ENCODE peak calls at places on chromosomes 16 and 17, in five cellular contexts. One of them, this sample, is unnamed.

GRCh38 chr16:1010815-1011214 is 29.2 kb downstream of the SOX8 start:
- DNase-seq in natural killer cell: no peak
- DNase-seq in CD8-positive, alpha-beta T cell: no peak
- DNase-seq in GM12865: no peak
- DNase-seq in K562: no peak
- DNase-seq in this sample: no peak

GRCh38 chr17:35099929-35100328 is 19.7 kb downstream of the RAD51D start:
- DNase-seq in natural killer cell: no peak
- DNase-seq in CD8-positive, alpha-beta T cell: no peak
- DNase-seq in GM12865: no peak
- DNase-seq in K562: no peak
- DNase-seq in this sample: no peak

GRCh38 chr17:16486373-16487250 is 5.4 kb downstream of the LRRC75A start:
- DNase-seq in natural killer cell: no peak
- DNase-seq in CD8-positive, alpha-beta T cell: no peak
- DNase-seq in GM12865: no peak
- DNase-seq in K562: no peak
- DNase-seq in this sample: no peak

GRCh38 chr16:57890752-57891111 is 80.2 kb downstream of the CNGB1 start:
- DNase-seq in natural killer cell: no peak
- DNase-seq in CD8-positive, alpha-beta T cell: no peak
- DNase-seq in GM12865: no peak
- DNase-seq in K562: no peak
- DNase-seq in this sample: no peak

GRCh38 chr16:1377406-1378010 is 25.8 kb downstream of the GNPTG start:
- DNase-seq in natural killer cell: no peak
- DNase-seq in CD8-positive, alpha-beta T cell: no peak
- DNase-seq in GM12865: no peak
- DNase-seq in K562: no peak
- DNase-seq in this sample: no peak

GRCh38 chr17:77749316-77749715 is 209.2 kb upstream of the TNRC6C start:
- DNase-seq in natural killer cell: no peak
- DNase-seq in CD8-positive, alpha-beta T cell: no peak
- DNase-seq in GM12865: no peak
- DNase-seq in K562: no peak
- DNase-seq in this sample: no peak

GRCh38 chr16:2205967-2206313 is 686 bp downstream of the MLST8 start:
- DNase-seq in natural killer cell: no peak
- DNase-seq in CD8-positive, alpha-beta T cell: no peak
- DNase-seq in GM12865: no peak
- DNase-seq in K562: no peak
- DNase-seq in this sample: no peak

GRCh38 chr17:48259710-48260291 is 152.2 kb downstream of the SNX11 start:
- DNase-seq in natural killer cell: no peak
- DNase-seq in CD8-positive, alpha-beta T cell: no peak
- DNase-seq in GM12865: peak; percentile 40
- DNase-seq in K562: peak; percentile 21
- DNase-seq in this sample: no peak

GRCh38 chr17:10226930-10227695 is 28.7 kb upstream of the GAS7 start:
- DNase-seq in natural killer cell: peak; percentile 62
- DNase-seq in CD8-positive, alpha-beta T cell: peak; percentile 77
- DNase-seq in GM12865: peak; percentile 67
- DNase-seq in K562: peak; percentile 72
- DNase-seq in this sample: peak; percentile 62

GRCh38 chr17:55731586-55732250 is 9.1 kb upstream of the TMEM100 start:
- DNase-seq in natural killer cell: no peak
- DNase-seq in CD8-positive, alpha-beta T cell: no peak
- DNase-seq in GM12865: no peak
- DNase-seq in K562: no peak
- DNase-seq in this sample: no peak

GRCh38 chr16:75593825-75594820 is 27.9 kb downstream of the GABARAPL2 start:
- DNase-seq in natural killer cell: no peak
- DNase-seq in CD8-positive, alpha-beta T cell: no peak
- DNase-seq in GM12865: no peak
- DNase-seq in K562: peak; percentile 41
- DNase-seq in this sample: no peak

GRCh38 chr17:29855686-29856085 is 74.3 kb downstream of the SSH2 start:
- DNase-seq in natural killer cell: no peak
- DNase-seq in CD8-positive, alpha-beta T cell: no peak
- DNase-seq in GM12865: no peak
- DNase-seq in K562: no peak
- DNase-seq in this sample: no peak

GRCh38 chr17:73802314-73802713 is 158.1 kb upstream of the SDK2 start:
- DNase-seq in natural killer cell: no peak
- DNase-seq in CD8-positive, alpha-beta T cell: no peak
- DNase-seq in GM12865: no peak
- DNase-seq in K562: no peak
- DNase-seq in this sample: no peak

GRCh38 chr17:10069301-10069700 is 129.1 kb downstream of the GAS7 start:
- DNase-seq in natural killer cell: no peak
- DNase-seq in CD8-positive, alpha-beta T cell: no peak
- DNase-seq in GM12865: no peak
- DNase-seq in K562: no peak
- DNase-seq in this sample: no peak

GRCh38 chr16:4529085-4530060 is 9.2 kb downstream of the CDIP1 start:
- DNase-seq in natural killer cell: no peak
- DNase-seq in CD8-positive, alpha-beta T cell: no peak
- DNase-seq in GM12865: peak; percentile 40
- DNase-seq in K562: no peak
- DNase-seq in this sample: no peak

GRCh38 chr17:70868134-70868533 is 698.8 kb downstream of the KCNJ2 start:
- DNase-seq in natural killer cell: no peak
- DNase-seq in CD8-positive, alpha-beta T cell: no peak
- DNase-seq in GM12865: no peak
- DNase-seq in K562: no peak
- DNase-seq in this sample: no peak

GRCh38 chr16:15041260-15042011 is 14.4 kb downstream of the NTAN1 start:
- DNase-seq in natural killer cell: no peak
- DNase-seq in CD8-positive, alpha-beta T cell: no peak
- DNase-seq in GM12865: no peak
- DNase-seq in K562: peak; percentile 47
- DNase-seq in this sample: no peak

GRCh38 chr16:5557448-5557847 is 459.9 kb upstream of the EEF2KMT start:
- DNase-seq in natural killer cell: no peak
- DNase-seq in CD8-positive, alpha-beta T cell: no peak
- DNase-seq in GM12865: no peak
- DNase-seq in K562: no peak
- DNase-seq in this sample: no peak

GRCh38 chr17:80874866-80875445 is 116.7 kb upstream of the CHMP6 start:
- DNase-seq in natural killer cell: no peak
- DNase-seq in CD8-positive, alpha-beta T cell: no peak
- DNase-seq in GM12865: no peak
- DNase-seq in K562: no peak
- DNase-seq in this sample: no peak

GRCh38 chr16:56193951-56194726 is 2.9 kb downstream of the GNAO1 start:
- DNase-seq in natural killer cell: peak; percentile 26
- DNase-seq in CD8-positive, alpha-beta T cell: peak; percentile 74
- DNase-seq in GM12865: peak; percentile 39
- DNase-seq in K562: peak; percentile 81
- DNase-seq in this sample: no peak

GRCh38 chr16:55842369-55843104 is 9.6 kb upstream of the CES1 start:
- DNase-seq in natural killer cell: no peak
- DNase-seq in CD8-positive, alpha-beta T cell: no peak
- DNase-seq in GM12865: peak; percentile 47
- DNase-seq in K562: peak; percentile 60
- DNase-seq in this sample: no peak

GRCh38 chr17:57665696-57666095 is 79.4 kb downstream of the CCDC182 start:
- DNase-seq in natural killer cell: no peak
- DNase-seq in CD8-positive, alpha-beta T cell: no peak
- DNase-seq in GM12865: no peak
- DNase-seq in K562: no peak
- DNase-seq in this sample: no peak

GRCh38 chr17:31095239-31096105 is 695 bp downstream of the NF1 start:
- DNase-seq in natural killer cell: peak; percentile 29
- DNase-seq in CD8-positive, alpha-beta T cell: peak; percentile 53
- DNase-seq in GM12865: peak; percentile 39
- DNase-seq in K562: peak; percentile 24
- DNase-seq in this sample: no peak

GRCh38 chr17:1275962-1276736 is 3.3 kb upstream of the TRARG1 start:
- DNase-seq in natural killer cell: peak; percentile 71
- DNase-seq in CD8-positive, alpha-beta T cell: peak; percentile 84
- DNase-seq in GM12865: peak; percentile 64
- DNase-seq in K562: peak; percentile 60
- DNase-seq in this sample: peak; percentile 70

GRCh38 chr17:18182190-18182977 is 1.2 kb upstream of the ALKBH5 start:
- DNase-seq in natural killer cell: no peak
- DNase-seq in CD8-positive, alpha-beta T cell: no peak
- DNase-seq in GM12865: peak; percentile 51
- DNase-seq in K562: no peak
- DNase-seq in this sample: no peak

GRCh38 chr17:3843935-3844516 is 2.0 kb downstream of the NCBP3 start:
- DNase-seq in natural killer cell: no peak
- DNase-seq in CD8-positive, alpha-beta T cell: peak; percentile 56
- DNase-seq in GM12865: peak; percentile 68
- DNase-seq in K562: peak; percentile 20
- DNase-seq in this sample: no peak
- TF ChIP-seq CTCF in natural killer cell: peak; percentile 55
- TF ChIP-seq CTCF in CD8-positive, alpha-beta T cell: peak; percentile 55
- TF ChIP-seq CTCF in GM12865: peak; percentile 74
- TF ChIP-seq CTCF in K562: peak; percentile 74
- TF ChIP-seq CTCF in this sample: no peak

GRCh38 chr17:38559025-38559879 is 46.5 kb downstream of the SRCIN1 start:
- DNase-seq in natural killer cell: peak; percentile 80
- DNase-seq in CD8-positive, alpha-beta T cell: peak; percentile 88
- DNase-seq in GM12865: peak; percentile 91
- DNase-seq in K562: peak; percentile 96
- DNase-seq in this sample: peak; percentile 76
- TF ChIP-seq CTCF in natural killer cell: no peak
- TF ChIP-seq CTCF in CD8-positive, alpha-beta T cell: peak; percentile 30
- TF ChIP-seq CTCF in GM12865: peak; percentile 46
- TF ChIP-seq CTCF in K562: no peak
- TF ChIP-seq CTCF in this sample: no peak

GRCh38 chr17:75047398-75048098 is 523 bp downstream of the KCTD2 start:
- DNase-seq in natural killer cell: peak; percentile 32
- DNase-seq in CD8-positive, alpha-beta T cell: peak; percentile 57
- DNase-seq in GM12865: peak; percentile 33
- DNase-seq in K562: no peak
- DNase-seq in this sample: no peak

GRCh38 chr17:75044716-75045115 is 2.1 kb downstream of the ATP5PD start:
- DNase-seq in natural killer cell: no peak
- DNase-seq in CD8-positive, alpha-beta T cell: no peak
- DNase-seq in GM12865: no peak
- DNase-seq in K562: no peak
- DNase-seq in this sample: no peak

GRCh38 chr17:75049057-75049456 is 2.0 kb downstream of the KCTD2 start:
- DNase-seq in natural killer cell: no peak
- DNase-seq in CD8-positive, alpha-beta T cell: no peak
- DNase-seq in GM12865: no peak
- DNase-seq in K562: no peak
- DNase-seq in this sample: no peak

GRCh38 chr17:75048396-75048933 is 1.4 kb downstream of the KCTD2 start:
- DNase-seq in natural killer cell: no peak
- DNase-seq in CD8-positive, alpha-beta T cell: no peak
- DNase-seq in GM12865: no peak
- DNase-seq in K562: no peak
- DNase-seq in this sample: no peak

GRCh38 chr17:75046583-75047289 is at the start of the genes ATP5PD and KCTD2:
- DNase-seq in natural killer cell: peak; percentile 92
- DNase-seq in CD8-positive, alpha-beta T cell: peak; percentile 95
- DNase-seq in GM12865: peak; percentile 97
- DNase-seq in K562: peak; percentile 97
- DNase-seq in this sample: peak; percentile 68
- TF ChIP-seq CTCF in natural killer cell: no peak
- TF ChIP-seq CTCF in CD8-positive, alpha-beta T cell: no peak
- TF ChIP-seq CTCF in GM12865: no peak
- TF ChIP-seq CTCF in K562: no peak
- TF ChIP-seq CTCF in this sample: no peak

GRCh38 chr17:63116967-63117366 is 150.9 kb downstream of the TANC2 start:
- DNase-seq in natural killer cell: no peak
- DNase-seq in CD8-positive, alpha-beta T cell: no peak
- DNase-seq in GM12865: no peak
- DNase-seq in K562: peak; percentile 10
- DNase-seq in this sample: no peak

GRCh38 chr17:63116228-63116627 is 150.2 kb downstream of the TANC2 start:
- DNase-seq in natural killer cell: no peak
- DNase-seq in CD8-positive, alpha-beta T cell: no peak
- DNase-seq in GM12865: no peak
- DNase-seq in K562: peak; percentile 6
- DNase-seq in this sample: no peak

GRCh38 chr17:63117431-63117830 is 151.4 kb downstream of the TANC2 start:
- DNase-seq in natural killer cell: no peak
- DNase-seq in CD8-positive, alpha-beta T cell: no peak
- DNase-seq in GM12865: no peak
- DNase-seq in K562: no peak
- DNase-seq in this sample: no peak

GRCh38 chr17:63113167-63113566 is 147.1 kb downstream of the TANC2 start:
- DNase-seq in natural killer cell: no peak
- DNase-seq in CD8-positive, alpha-beta T cell: no peak
- DNase-seq in GM12865: no peak
- DNase-seq in K562: peak; percentile 7
- DNase-seq in this sample: no peak
- TF ChIP-seq CTCF in natural killer cell: no peak
- TF ChIP-seq CTCF in CD8-positive, alpha-beta T cell: no peak
- TF ChIP-seq CTCF in GM12865: no peak
- TF ChIP-seq CTCF in K562: no peak
- TF ChIP-seq CTCF in this sample: no peak

GRCh38 chr16:88430524-88431446 is 22.3 kb upstream of the ZFPM1 start:
- DNase-seq in natural killer cell: peak; percentile 52
- DNase-seq in CD8-positive, alpha-beta T cell: peak; percentile 78
- DNase-seq in GM12865: peak; percentile 59
- DNase-seq in K562: peak; percentile 52
- DNase-seq in this sample: no peak
- TF ChIP-seq CTCF in natural killer cell: no peak
- TF ChIP-seq CTCF in CD8-positive, alpha-beta T cell: no peak
- TF ChIP-seq CTCF in GM12865: no peak
- TF ChIP-seq CTCF in K562: no peak
- TF ChIP-seq CTCF in this sample: no peak

DNA sequence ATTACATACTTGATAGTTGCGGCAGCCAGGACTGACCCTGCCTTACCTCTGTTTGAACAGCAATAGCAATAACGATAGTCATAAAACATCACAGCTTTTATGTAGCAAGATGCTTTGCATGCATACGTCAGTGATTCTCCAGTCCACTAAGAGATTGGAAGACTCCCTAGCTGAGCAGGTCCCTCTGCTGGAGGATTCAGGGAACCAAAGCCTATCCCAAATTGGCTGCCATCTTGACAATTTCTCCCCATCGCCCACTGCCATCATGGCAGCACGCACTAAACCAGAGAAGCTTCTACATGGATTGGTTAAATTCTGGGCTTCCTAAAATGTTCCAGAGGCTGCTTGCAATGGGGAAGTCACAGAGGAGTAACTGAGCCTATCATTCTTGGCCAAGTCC is 360.6 kb upstream of the XYLT1 start:
- DNase-seq in natural killer cell: no peak
- DNase-seq in CD8-positive, alpha-beta T cell: no peak
- DNase-seq in GM12865: no peak
- DNase-seq in K562: peak; percentile 31
- DNase-seq in this sample: no peak
- TF ChIP-seq CTCF in natural killer cell: no peak
- TF ChIP-seq CTCF in CD8-positive, alpha-beta T cell: no peak
- TF ChIP-seq CTCF in GM12865: no peak
- TF ChIP-seq CTCF in K562: peak; percentile 41
- TF ChIP-seq CTCF in this sample: no peak

GRCh38 chr17:59607817-59608403 is 11.8 kb upstream of the CLTC start:
- DNase-seq in natural killer cell: no peak
- DNase-seq in CD8-positive, alpha-beta T cell: no peak
- DNase-seq in GM12865: peak; percentile 37
- DNase-seq in K562: peak; percentile 36
- DNase-seq in this sample: no peak
- TF ChIP-seq CTCF in natural killer cell: peak; percentile 27
- TF ChIP-seq CTCF in CD8-positive, alpha-beta T cell: peak; percentile 47
- TF ChIP-seq CTCF in GM12865: peak; percentile 25
- TF ChIP-seq CTCF in K562: peak; percentile 37
- TF ChIP-seq CTCF in this sample: no peak

This sample was measured in omental fat pad.